ENCODE peak calls at places on chromosome 21, in six cellular contexts. One of them, this sample, is unnamed.

GRCh38 chr21:20330652-20331051 is 667.6 kb upstream of the NCAM2 start:
- DNase-seq in activated B cell treated with CpG ODN at 0.5 μM for 24 hours: no peak
- DNase-seq in ELR: no peak
- DNase-seq in IMR-90: no peak
- DNase-seq in hippocampal formation: no peak
- DNase-seq in neural crest cell: no peak
- DNase-seq in this sample: no peak

GRCh38 chr21:38726482-38726881 is 79.2 kb upstream of the ETS2 start:
- DNase-seq in activated B cell treated with CpG ODN at 0.5 μM for 24 hours: no peak
- DNase-seq in ELR: no peak
- DNase-seq in IMR-90: no peak
- DNase-seq in hippocampal formation: no peak
- DNase-seq in neural crest cell: no peak
- DNase-seq in this sample: no peak

GRCh38 chr21:44687671-44688070 is 5.7 kb upstream of the KRTAP12-1 start:
- DNase-seq in activated B cell treated with CpG ODN at 0.5 μM for 24 hours: no peak
- DNase-seq in ELR: no peak
- DNase-seq in IMR-90: no peak
- DNase-seq in hippocampal formation: no peak
- DNase-seq in neural crest cell: no peak
- DNase-seq in this sample: no peak

GRCh38 chr21:34796518-34797201 is 127.9 kb downstream of the CLIC6 start:
- DNase-seq in activated B cell treated with CpG ODN at 0.5 μM for 24 hours: no peak
- DNase-seq in ELR: no peak
- DNase-seq in IMR-90: no peak
- DNase-seq in hippocampal formation: no peak
- DNase-seq in neural crest cell: no peak
- DNase-seq in this sample: no peak

GRCh38 chr21:37028579-37028978 is 22.1 kb downstream of the RIPPLY3 start:
- DNase-seq in activated B cell treated with CpG ODN at 0.5 μM for 24 hours: no peak
- DNase-seq in ELR: peak
- DNase-seq in IMR-90: no peak
- DNase-seq in hippocampal formation: no peak
- DNase-seq in neural crest cell: no peak
- DNase-seq in this sample: no peak

GRCh38 chr21:42299324-42300044 is 15.7 kb downstream of the TFF3 start:
- DNase-seq in activated B cell treated with CpG ODN at 0.5 μM for 24 hours: no peak
- DNase-seq in ELR: no peak
- DNase-seq in IMR-90: no peak
- DNase-seq in hippocampal formation: no peak
- DNase-seq in neural crest cell: no peak
- DNase-seq in this sample: no peak

GRCh38 chr21:38567577-38568360 is 69.5 kb upstream of the ERG start:
- DNase-seq in activated B cell treated with CpG ODN at 0.5 μM for 24 hours: no peak
- DNase-seq in ELR: peak
- DNase-seq in IMR-90: peak
- DNase-seq in hippocampal formation: no peak
- DNase-seq in neural crest cell: no peak
- DNase-seq in this sample: no peak

GRCh38 chr21:25573409-25574206 is 33.7 kb downstream of the MRPL39 start:
- DNase-seq in activated B cell treated with CpG ODN at 0.5 μM for 24 hours: no peak
- DNase-seq in ELR: peak
- DNase-seq in IMR-90: peak
- DNase-seq in hippocampal formation: no peak
- DNase-seq in neural crest cell: no peak
- DNase-seq in this sample: no peak

GRCh38 chr21:42162831-42163510 is 56.0 kb upstream of the ABCG1 start:
- DNase-seq in activated B cell treated with CpG ODN at 0.5 μM for 24 hours: no peak
- DNase-seq in ELR: no peak
- DNase-seq in IMR-90: no peak
- DNase-seq in hippocampal formation: no peak
- DNase-seq in neural crest cell: no peak
- DNase-seq in this sample: no peak

This sample was measured in globus pallidus.